ENCODE peak calls at places on chromosome 11, in eight cellular contexts. V is stromal cell of bone marrow; O is AG04450; R is mucosa of gallbladder; B is dermis blood vessel endothelial cell; G is EL; A is activated naive CD8-positive, alpha-beta T cell treated with anti-CD3 and anti-CD28 coated beads for 36 hours; D is ecto neural progenitor cell. X is an unnamed sample.

GRCh38 chr11:21811572-21811971 is 381.3 kb upstream of the ANO5 start:
- DNase-seq in V (no peak), O (no peak), R (no peak), B (no peak), G (no peak), A (no peak), D (peak; percentile 58), X (no peak)

GRCh38 chr11:47204633-47204989 is 10.2 kb upstream of the DDB2 start:
- DNase-seq in V (peak; percentile 58), O (peak; percentile 46), R (no peak), B (no peak), G (peak; percentile 77), A (no peak), D (no peak), X (no peak)

GRCh38 chr11:134670247-134670646 is 258.2 kb upstream of the B3GAT1 start:
- DNase-seq in V (no peak), O (no peak), R (no peak), B (no peak), G (no peak), A (no peak), D (no peak), X (no peak)

GRCh38 chr11:63762662-63763505 is 5.7 kb downstream of the ZFTA start:
- DNase-seq in V (no peak), O (no peak), R (peak; percentile 32), B (no peak), G (no peak), A (no peak), D (peak; percentile 74), X (no peak)

GRCh38 chr11:116379185-116379828 is 393.5 kb downstream of the BUD13 start:
- DNase-seq in V (peak; percentile 2), O (no peak), R (peak; percentile 24), B (peak; percentile 71), G (no peak), A (no peak), D (peak; percentile 60), X (peak; percentile 17)

GRCh38 chr11:831132-831864 is 1.5 kb upstream of the CD151 start:
- DNase-seq in V (no peak), O (no peak), R (no peak), B (peak; percentile 69), G (peak; percentile 53), A (no peak), D (no peak), X (no peak)

GRCh38 chr11:1785749-1786261 is 22.1 kb upstream of the CTSD start:
- DNase-seq in V (no peak), O (no peak), R (no peak), B (no peak), G (no peak), A (no peak), D (no peak), X (no peak)

GRCh38 chr11:69436041-69436982 is 45.2 kb upstream of the LINC01488 start:
- DNase-seq in V (no peak), O (no peak), R (no peak), B (no peak), G (no peak), A (no peak), D (no peak), X (no peak)

GRCh38 chr11:4167758-4168157 is 73.2 kb downstream of the RRM1 start:
- DNase-seq in V (no peak), O (no peak), R (no peak), B (no peak), G (no peak), A (no peak), D (no peak), X (no peak)

GRCh38 chr11:104572279-104572678 is 326.0 kb downstream of the CASP12 start:
- DNase-seq in V (no peak), O (no peak), R (no peak), B (peak; percentile 5), G (peak; percentile 3), A (no peak), D (no peak), X (no peak)

GRCh38 chr11:2375964-2376551 is 1.1 kb upstream of the CD81 start:
- DNase-seq in V (no peak), O (no peak), R (peak; percentile 73), B (no peak), G (no peak), A (no peak), D (no peak), X (no peak)

GRCh38 chr11:96035031-96035743 is 111.3 kb upstream of the MTMR2 start:
- DNase-seq in V (no peak), O (no peak), R (no peak), B (no peak), G (no peak), A (no peak), D (no peak), X (no peak)

GRCh38 chr11:128804481-128804880 is 62.6 kb downstream of the KCNJ1 start:
- DNase-seq in V (no peak), O (no peak), R (no peak), B (no peak), G (peak; percentile 60), A (no peak), D (no peak), X (no peak)

GRCh38 chr11:72624496-72625201 is 49.6 kb downstream of the PDE2A start:
- DNase-seq in V (no peak), O (no peak), R (no peak), B (peak; percentile 72), G (no peak), A (no peak), D (no peak), X (no peak)

GRCh38 chr11:122173587-122173986 is 57.6 kb upstream of the BLID start:
- DNase-seq in V (no peak), O (no peak), R (no peak), B (no peak), G (no peak), A (no peak), D (no peak), X (no peak)

X was measured in stimulated activated naive CD8-positive, alpha-beta T cell treated with anti-CD3 and anti-CD28 coated beads, Interleukin-15, Interleukin-2, amounts not matched to agents 100 U/mL and 50 U/mL, for 24 hours.